ENCODE peak calls at places on chromosomes 1 and 21, in eight cellular contexts. H is HL-60, F is prostate gland, Z is HCT116, E is Panc1, K is SK-N-SH, I is stomach, L is transverse colon. G is an unnamed sample.

GRCh38 chr1:225866061-225866844 is 15.9 kb downstream of the TMEM63A start:
- DNase-seq in L (no peak), K (no peak), F (no peak), Z (no peak), H (peak), E (no peak), I (no peak), G (no peak)

GRCh38 chr1:54403808-54404261 is 2.4 kb downstream of the SSBP3 start:
- DNase-seq in F (no peak), L (no peak), I (no peak), E (no peak), K (no peak), H (no peak), Z (no peak), G (no peak)

GRCh38 chr1:78527706-78528105 is 36.9 kb downstream of the PTGFR start:
- DNase-seq in H (no peak), K (no peak), E (no peak), Z (no peak), L (no peak), I (no peak), F (no peak), G (no peak)

GRCh38 chr21:36661511-36662309 is 37.2 kb upstream of the SIM2 start:
- DNase-seq in H (no peak), K (peak), Z (peak), F (no peak), I (peak), L (peak), E (no peak), G (no peak)

GRCh38 chr21:38795475-38795874 is 10.3 kb upstream of the ETS2 start:
- DNase-seq in L (no peak), I (no peak), F (no peak), K (no peak), Z (no peak), E (no peak), H (no peak), G (no peak)

GRCh38 chr1:174358786-174359453 is 88.8 kb upstream of the GPR52 start:
- DNase-seq in F (no peak), Z (no peak), H (no peak), I (peak), K (no peak), E (no peak), L (peak), G (no peak)

GRCh38 chr1:67647036-67647798 is 37.8 kb upstream of the GADD45A start:
- DNase-seq in E (no peak), Z (no peak), K (peak), L (no peak), F (peak), I (no peak), H (no peak), G (no peak)

GRCh38 chr1:12113433-12114339 is 50.6 kb downstream of the TNFRSF8 start:
- DNase-seq in H (no peak), K (no peak), Z (no peak), F (no peak), L (no peak), E (no peak), I (no peak), G (no peak)

GRCh38 chr1:231931146-231931545 is 304.6 kb downstream of the DISC1 start:
- DNase-seq in L (no peak), I (no peak), F (no peak), H (no peak), E (no peak), Z (no peak), K (no peak), G (no peak)

GRCh38 chr21:17387030-17387617 is 125.7 kb upstream of the CXADR start:
- DNase-seq in K (peak), F (peak), Z (peak), L (peak), I (peak), H (peak), E (peak), G (no peak)

GRCh38 chr1:219529116-219529515 is 83.8 kb downstream of the ZC3H11B start:
- DNase-seq in E (no peak), H (no peak), L (no peak), F (no peak), Z (no peak), I (no peak), K (no peak), G (no peak)

GRCh38 chr1:206955476-206956312 is 9.4 kb upstream of the PIGR start:
- DNase-seq in F (no peak), L (peak), Z (no peak), K (no peak), E (no peak), I (peak), H (no peak), G (no peak)

GRCh38 chr1:94273111-94273510 is 35.7 kb upstream of the ARHGAP29 start:
- DNase-seq in E (no peak), H (no peak), L (no peak), K (no peak), F (no peak), Z (no peak), I (no peak), G (no peak)

GRCh38 chr1:235063068-235063765 is 65.4 kb downstream of the TOMM20 start:
- DNase-seq in E (no peak), H (no peak), F (no peak), I (no peak), Z (no peak), L (no peak), K (no peak), G (peak)

GRCh38 chr1:162536511-162536910 is 25.0 kb upstream of the UAP1 start:
- DNase-seq in Z (no peak), E (no peak), F (no peak), I (no peak), K (no peak), H (no peak), L (no peak), G (no peak)

GRCh38 chr1:159860456-159860855 is 2.0 kb downstream of the VSIG8 start:
- DNase-seq in K (peak), Z (no peak), I (no peak), L (no peak), E (no peak), H (no peak), F (no peak), G (no peak)

GRCh38 chr1:107963601-107964396 is 1.2 kb downstream of the VAV3 start:
- DNase-seq in F (peak), I (peak), H (peak), Z (no peak), L (peak), E (no peak), K (peak), G (peak)

GRCh38 chr1:110064576-110065337 is 5.7 kb downstream of the ALX3 start:
- DNase-seq in F (no peak), H (no peak), L (no peak), E (no peak), I (no peak), K (no peak), Z (no peak), G (no peak)

GRCh38 chr1:206841609-206842323 is 23.7 kb upstream of the IL20 start:
- DNase-seq in K (peak), Z (no peak), L (no peak), F (no peak), E (no peak), H (no peak), I (no peak), G (no peak)

GRCh38 chr21:45997205-45997494 is 15.6 kb downstream of the COL6A1 start:
- DNase-seq in F (no peak), L (no peak), I (no peak), H (no peak), Z (no peak), E (no peak), K (no peak), G (no peak)

GRCh38 chr1:152497273-152497672 is 13.3 kb upstream of the LCE5A start:
- DNase-seq in F (no peak), Z (no peak), H (no peak), I (no peak), E (no peak), L (no peak), K (no peak), G (no peak)

GRCh38 chr1:113191579-113192076 is 118.6 kb downstream of the LRIG2 start:
- DNase-seq in I (no peak), H (no peak), Z (peak), F (no peak), K (no peak), E (no peak), L (peak), G (no peak)

GRCh38 chr21:41280115-41280919 is 36.3 kb upstream of the FAM3B start:
- DNase-seq in F (no peak), L (no peak), Z (no peak), I (no peak), E (no peak), H (no peak), K (no peak), G (no peak)

GRCh38 chr1:217135569-217135915 is 412.3 kb upstream of the ESRRG start:
- DNase-seq in F (no peak), E (no peak), I (no peak), L (no peak), K (peak), H (no peak), Z (no peak), G (no peak)

GRCh38 chr1:113388621-113389355 is 1.5 kb upstream of the MAGI3 start:
- DNase-seq in Z (no peak), K (peak), I (peak), H (no peak), E (no peak), L (peak), F (no peak), G (no peak)

GRCh38 chr1:93871356-93871755 is 7.7 kb downstream of the DNTTIP2 start:
- DNase-seq in K (no peak), Z (no peak), F (no peak), E (no peak), L (no peak), I (no peak), H (no peak), G (no peak)

GRCh38 chr1:20185834-20186782 is at the start of the genes PLA2G2C and UBXN10:
- DNase-seq in L (peak), Z (no peak), F (no peak), E (no peak), H (no peak), K (peak), I (peak), G (peak)

GRCh38 chr1:234139966-234140365 is 233.3 kb upstream of the COA6 start:
- DNase-seq in F (no peak), H (no peak), Z (no peak), K (no peak), E (peak), L (no peak), I (no peak), G (no peak)

GRCh38 chr1:61976566-61976965 is 218.1 kb upstream of the L1TD1 start:
- DNase-seq in L (no peak), Z (no peak), E (no peak), H (no peak), K (no peak), F (no peak), I (no peak), G (no peak)

GRCh38 chr1:241841661-241842060 is 6.3 kb upstream of the EXO1 start:
- DNase-seq in L (no peak), H (no peak), Z (no peak), F (no peak), K (no peak), I (no peak), E (no peak), G (no peak)

GRCh38 chr1:193348126-193349045 is 162.0 kb upstream of the B3GALT2 start:
- DNase-seq in K (no peak), F (no peak), E (no peak), Z (no peak), I (no peak), H (no peak), L (no peak), G (no peak)

GRCh38 chr1:108192581-108192980 is 7.6 kb downstream of the SLC25A24 start:
- DNase-seq in L (no peak), Z (no peak), F (no peak), H (no peak), K (no peak), E (no peak), I (no peak), G (no peak)

GRCh38 chr21:38250991-38251418 is 5.8 kb upstream of the KCNJ15 start:
- DNase-seq in L (no peak), Z (no peak), I (no peak), K (no peak), F (no peak), H (no peak), E (no peak), G (no peak)

GRCh38 chr1:211928993-211929637 is 98.6 kb upstream of the LPGAT1 start:
- DNase-seq in L (peak), K (no peak), I (peak), H (peak), F (peak), E (no peak), Z (no peak), G (no peak)

GRCh38 chr1:91526496-91526895 is 25.8 kb downstream of the CDC7 start:
- DNase-seq in Z (no peak), H (no peak), F (no peak), L (no peak), E (no peak), K (no peak), I (no peak), G (no peak)
- TF ChIP-seq POLR2AphosphoS5 in Z (no peak), H (no peak), F (no peak), L (no peak), E (no peak), K (no peak), I (no peak), G (no peak)

GRCh38 chr1:203477748-203478147 is 2.1 kb downstream of the PRELP start:
- DNase-seq in L (no peak), F (no peak), E (no peak), K (no peak), I (no peak), H (no peak), Z (no peak), G (no peak)

GRCh38 chr1:203473281-203473680 is 2.3 kb upstream of the PRELP start:
- DNase-seq in Z (no peak), E (no peak), L (no peak), K (no peak), H (no peak), F (no peak), I (no peak), G (peak)

GRCh38 chr1:203473781-203474305 is 1.8 kb upstream of the PRELP start:
- DNase-seq in K (no peak), H (no peak), E (no peak), I (no peak), L (no peak), F (no peak), Z (no peak), G (peak)

GRCh38 chr1:203476223-203476622 is 617 bp downstream of the PRELP start:
- DNase-seq in H (no peak), Z (no peak), K (no peak), E (no peak), I (no peak), F (no peak), L (no peak), G (no peak)

DNA sequence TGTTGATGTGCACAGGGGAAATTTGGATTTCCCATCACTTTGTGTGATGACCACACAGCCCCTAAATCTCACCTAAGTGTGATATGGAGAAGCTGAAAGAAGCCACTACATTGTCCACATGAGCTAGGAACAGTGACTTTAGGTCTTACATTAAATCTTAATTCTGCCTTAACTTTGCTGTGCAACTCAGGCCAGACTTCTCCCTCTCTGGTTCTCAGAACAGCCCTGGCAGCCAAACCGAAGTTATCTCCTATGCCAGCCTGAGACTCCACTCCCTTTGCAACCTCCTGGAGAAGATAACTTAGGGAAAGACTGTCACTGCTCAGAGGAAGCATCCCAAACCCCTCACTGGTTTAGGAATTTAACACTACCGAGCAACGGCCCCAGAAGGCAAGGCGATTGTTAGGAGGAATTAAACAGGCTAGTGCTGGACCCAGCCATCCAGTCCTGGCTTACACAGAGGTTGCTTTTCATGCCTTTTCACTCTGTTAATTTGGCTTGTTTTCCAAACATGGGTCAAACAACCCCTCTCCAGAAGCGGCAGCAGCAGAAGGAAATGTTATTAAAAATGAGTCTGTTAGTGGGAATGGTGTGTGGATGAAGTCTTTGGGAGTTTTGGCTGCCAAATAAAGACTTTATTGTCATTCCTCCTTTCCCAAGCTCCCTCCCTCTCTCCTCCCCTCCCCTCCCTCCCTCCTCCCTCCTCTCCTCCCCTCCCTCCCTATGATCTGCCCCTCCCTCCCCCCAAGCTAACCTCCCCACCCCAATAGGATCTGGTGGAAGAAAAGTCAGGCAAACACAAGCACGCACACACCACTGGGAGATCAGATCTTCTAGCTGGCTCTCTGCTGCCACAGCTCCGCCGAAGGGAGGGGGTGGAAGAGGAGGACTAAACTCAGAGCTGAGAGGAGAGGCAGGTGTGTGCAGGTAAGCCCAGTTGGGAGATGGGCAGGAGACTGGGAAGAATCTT is at the start of gene PRELP:
- DNase-seq in F (peak), H (no peak), I (peak), Z (no peak), K (peak), E (no peak), L (peak), G (peak)
- TF ChIP-seq POLR2AphosphoS5 in F (peak), H (no peak), I (peak), Z (no peak), K (no peak), E (no peak), L (peak), G (peak)

DNA sequence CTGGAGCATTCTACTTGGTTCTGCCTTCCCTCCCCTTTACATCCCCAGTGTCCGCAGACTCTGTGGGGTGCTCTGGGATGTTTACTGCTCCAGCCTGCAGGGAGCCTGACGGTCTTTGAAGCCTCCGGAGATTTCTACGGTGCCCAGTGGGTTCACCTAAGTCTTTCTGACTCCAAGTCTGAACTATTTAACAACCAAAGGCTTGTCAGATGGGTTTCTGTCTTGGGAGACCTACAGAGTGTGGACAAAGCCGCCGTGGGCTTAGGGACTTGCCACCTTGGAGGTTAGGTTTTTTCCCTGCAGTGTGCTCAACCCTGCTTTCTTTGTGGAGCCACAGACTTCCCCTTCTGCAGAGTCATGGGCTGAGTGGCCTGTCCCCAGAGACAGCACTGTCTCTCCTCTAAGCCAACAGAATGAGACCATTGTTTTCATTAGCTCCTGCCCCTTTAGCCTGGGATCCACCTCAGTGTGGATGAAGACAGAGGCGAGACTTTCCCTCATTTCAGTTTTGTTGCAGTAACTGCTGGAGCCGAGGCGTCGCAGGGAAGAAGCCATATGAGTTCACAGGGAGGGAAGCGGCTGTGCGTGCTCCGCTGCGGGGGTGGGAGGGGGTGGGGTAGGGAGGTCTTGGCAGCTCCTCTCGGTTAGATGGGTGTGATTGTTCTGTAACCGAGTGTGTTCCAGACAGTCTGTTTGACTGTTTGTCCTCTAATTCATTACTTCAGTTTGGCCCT is 120.7 kb downstream of the CNIH3 start:
- DNase-seq in E (no peak), I (no peak), Z (no peak), F (no peak), L (no peak), K (no peak), H (peak), G (peak)
- TF ChIP-seq POLR2AphosphoS5 in E (no peak), I (no peak), Z (no peak), F (no peak), L (no peak), K (no peak), H (no peak), G (no peak)

GRCh38 chr1:115337633-115338456 is at the start of gene NGF:
- DNase-seq in I (no peak), Z (no peak), E (no peak), H (no peak), K (peak), L (no peak), F (no peak), G (peak)
- TF ChIP-seq POLR2AphosphoS5 in I (peak), Z (no peak), E (no peak), H (no peak), K (peak), L (no peak), F (no peak), G (peak)

GRCh38 chr1:156749429-156750118 is 1.9 kb downstream of the HDGF start:
- DNase-seq in F (no peak), L (peak), Z (no peak), E (no peak), I (peak), H (peak), K (no peak), G (no peak)
- TF ChIP-seq POLR2AphosphoS5 in F (no peak), L (peak), Z (no peak), E (no peak), I (peak), H (no peak), K (no peak), G (no peak)

G was measured in sigmoid colon.